ENCODE peak calls at places on chromosomes 16 and 17, in ten cellular contexts. A, F, N, Q, G, J, R, V, U and B are unnamed samples.

GRCh38 chr16:58031016-58031800 is 5.7 kb downstream of the MMP15 start:
- DNase-seq in A (no peak), J (peak), F (no peak), R (no peak), V (peak), U (peak), Q (no peak), N (no peak), G (no peak), B (peak)

GRCh38 chr16:25636662-25637061 is 55.1 kb upstream of the HS3ST4 start:
- DNase-seq in N (no peak), A (no peak), Q (no peak), J (no peak), G (no peak), V (no peak), R (no peak), F (no peak), U (no peak), B (no peak)

GRCh38 chr16:70605284-70605659 is 41.1 kb upstream of the IL34 start:
- DNase-seq in F (no peak), A (no peak), G (no peak), J (no peak), N (no peak), R (no peak), U (no peak), V (no peak), Q (no peak), B (no peak)

GRCh38 chr16:58421529-58421928 is 29.3 kb downstream of the GINS3 start:
- DNase-seq in V (no peak), F (no peak), N (no peak), Q (no peak), A (peak), R (no peak), J (no peak), G (no peak), U (no peak), B (no peak)

GRCh38 chr17:77597421-77598240 is 360.9 kb upstream of the TNRC6C start:
- DNase-seq in N (no peak), R (no peak), F (no peak), J (no peak), A (no peak), V (no peak), Q (no peak), G (no peak), U (no peak), B (no peak)

GRCh38 chr16:83992624-83993023 is 24.6 kb downstream of the NECAB2 start:
- DNase-seq in J (no peak), U (no peak), A (no peak), R (no peak), F (peak), G (no peak), V (no peak), N (no peak), Q (peak), B (no peak)

GRCh38 chr17:17017343-17018014 is 24.8 kb upstream of the MPRIP start:
- DNase-seq in R (no peak), F (no peak), A (no peak), J (no peak), G (no peak), U (no peak), Q (no peak), V (no peak), N (no peak), B (no peak)

GRCh38 chr16:23691483-23692189 is 12.9 kb downstream of the PLK1 start:
- DNase-seq in N (no peak), A (no peak), G (no peak), F (no peak), U (no peak), J (no peak), R (no peak), Q (no peak), V (no peak), B (no peak)

GRCh38 chr17:37413875-37414519 is 7.3 kb downstream of the TADA2A start:
- DNase-seq in G (no peak), A (no peak), F (no peak), N (no peak), Q (no peak), R (no peak), J (no peak), U (no peak), V (no peak), B (no peak)

GRCh38 chr16:58264961-58265479 is 29.8 kb downstream of the PRSS54 start:
- DNase-seq in A (no peak), V (no peak), R (peak), N (peak), Q (peak), G (no peak), F (peak), U (no peak), J (peak), B (no peak)

GRCh38 chr16:72291531-72291981 is 119.6 kb upstream of the PMFBP1 start:
- DNase-seq in J (no peak), R (peak), V (no peak), F (peak), Q (peak), U (no peak), A (no peak), G (peak), N (peak), B (no peak)

GRCh38 chr17:50558581-50558954 is 1.9 kb upstream of the CACNA1G start:
- DNase-seq in N (no peak), Q (no peak), V (no peak), G (no peak), U (no peak), J (no peak), F (no peak), R (no peak), A (no peak), B (no peak)

GRCh38 chr17:67054011-67054591 is 9.7 kb downstream of the CACNG1 start:
- DNase-seq in G (no peak), U (no peak), N (no peak), R (no peak), A (no peak), Q (no peak), J (no peak), F (no peak), V (peak), B (no peak)

GRCh38 chr17:59607061-59607460 is 12.6 kb upstream of the CLTC start:
- DNase-seq in G (no peak), V (no peak), N (no peak), Q (no peak), R (no peak), A (no peak), J (no peak), F (no peak), U (no peak), B (no peak)

GRCh38 chr16:27273670-27274522 is 5.3 kb upstream of the NSMCE1 start:
- DNase-seq in Q (no peak), V (no peak), N (peak), U (no peak), F (peak), J (no peak), A (no peak), G (peak), R (no peak), B (no peak)

GRCh38 chr16:54212893-54213292 is 73.7 kb downstream of the IRX3 start:
- DNase-seq in A (no peak), U (no peak), G (no peak), J (no peak), N (no peak), Q (no peak), R (no peak), F (no peak), V (no peak), B (no peak)

GRCh38 chr17:73759324-73760185 is 115.3 kb upstream of the SDK2 start:
- DNase-seq in G (no peak), N (no peak), R (no peak), J (no peak), V (no peak), U (peak), Q (no peak), F (no peak), A (no peak), B (no peak)

GRCh38 chr17:2055494-2056220 is 754 bp downstream of the HIC1 start:
- DNase-seq in F (no peak), N (no peak), Q (no peak), G (no peak), A (no peak), U (peak), V (no peak), J (no peak), R (no peak), B (peak)

GRCh38 chr17:34406196-34406595 is 43.2 kb upstream of the CCL1 start:
- DNase-seq in Q (no peak), V (no peak), U (no peak), G (no peak), J (no peak), A (no peak), N (no peak), F (no peak), R (no peak), B (no peak)

GRCh38 chr16:66647866-66648265 is 43.4 kb downstream of the CMTM3 start:
- DNase-seq in R (no peak), J (no peak), Q (no peak), A (no peak), V (no peak), G (no peak), F (no peak), N (no peak), U (no peak), B (no peak)

GRCh38 chr16:50972899-50973298 is 178.2 kb downstream of the SALL1 start:
- DNase-seq in N (no peak), J (no peak), V (no peak), U (no peak), A (no peak), G (no peak), R (no peak), Q (no peak), F (no peak), B (no peak)

GRCh38 chr17:78715000-78715771 is 66.9 kb downstream of the CYTH1 start:
- DNase-seq in F (no peak), U (no peak), G (no peak), N (no peak), J (no peak), R (no peak), V (peak), Q (no peak), A (no peak), B (no peak)

GRCh38 chr16:57412584-57412983 is 8.0 kb downstream of the CCL17 start:
- DNase-seq in Q (no peak), J (no peak), U (no peak), G (no peak), A (no peak), R (no peak), V (no peak), F (no peak), N (no peak), B (no peak)

GRCh38 chr17:54945671-54946070 is 22.8 kb downstream of the COX11 start:
- DNase-seq in J (no peak), N (no peak), R (no peak), Q (no peak), U (no peak), G (no peak), V (no peak), F (no peak), A (no peak), B (no peak)

GRCh38 chr17:82432017-82432416 is 13.6 kb upstream of the OGFOD3 start:
- DNase-seq in U (no peak), N (no peak), G (no peak), A (no peak), Q (no peak), R (no peak), J (no peak), V (no peak), F (no peak), B (peak)

DNA sequence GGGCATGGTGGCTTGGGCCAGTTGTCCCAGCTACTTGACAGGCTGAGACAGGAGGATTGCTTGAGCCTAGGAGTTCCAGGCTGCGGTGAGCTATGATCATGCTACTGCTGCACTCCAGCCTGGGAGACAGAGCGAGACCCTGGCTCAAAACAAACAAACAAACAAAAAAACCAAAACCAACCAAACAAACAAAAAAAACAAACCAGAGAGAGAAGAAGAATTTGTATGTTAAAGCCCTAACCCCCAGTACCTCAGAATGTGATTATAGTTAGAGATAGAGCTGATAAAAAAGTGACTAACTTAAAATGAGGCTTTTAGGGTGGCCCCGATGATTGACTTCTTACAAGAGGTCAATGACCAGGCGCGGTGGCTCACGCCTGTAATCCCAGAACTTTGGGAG is 1.7 kb upstream of the MMP25 start:
- DNase-seq in V (no peak), N (no peak), J (no peak), F (no peak), A (no peak), U (no peak), G (no peak), R (no peak), Q (no peak), B (no peak)
- H3K4me3 ChIP-seq in V (peak), N (no peak), J (no peak), F (no peak), A (no peak), U (no peak), G (no peak), R (no peak), Q (no peak), B (no peak)

GRCh38 chr16:19084139-19084538 is 16.7 kb downstream of the COQ7 start:
- DNase-seq in R (no peak), V (no peak), N (no peak), A (no peak), J (no peak), Q (no peak), G (no peak), U (no peak), F (no peak), B (no peak)

GRCh38 chr16:19083670-19084069 is 16.3 kb downstream of the COQ7 start:
- DNase-seq in Q (no peak), G (no peak), N (no peak), J (no peak), F (no peak), R (no peak), A (no peak), U (no peak), V (no peak), B (no peak)

GRCh38 chr16:19084879-19085278 is 17.5 kb downstream of the COQ7 start:
- DNase-seq in Q (no peak), F (no peak), U (no peak), J (no peak), N (no peak), G (no peak), R (no peak), V (no peak), A (no peak), B (no peak)

GRCh38 chr16:19086322-19087199 is 19.1 kb downstream of the COQ7 start:
- DNase-seq in J (peak), V (peak), R (peak), N (peak), Q (peak), G (peak), F (peak), A (peak), U (peak), B (peak)

DNA sequence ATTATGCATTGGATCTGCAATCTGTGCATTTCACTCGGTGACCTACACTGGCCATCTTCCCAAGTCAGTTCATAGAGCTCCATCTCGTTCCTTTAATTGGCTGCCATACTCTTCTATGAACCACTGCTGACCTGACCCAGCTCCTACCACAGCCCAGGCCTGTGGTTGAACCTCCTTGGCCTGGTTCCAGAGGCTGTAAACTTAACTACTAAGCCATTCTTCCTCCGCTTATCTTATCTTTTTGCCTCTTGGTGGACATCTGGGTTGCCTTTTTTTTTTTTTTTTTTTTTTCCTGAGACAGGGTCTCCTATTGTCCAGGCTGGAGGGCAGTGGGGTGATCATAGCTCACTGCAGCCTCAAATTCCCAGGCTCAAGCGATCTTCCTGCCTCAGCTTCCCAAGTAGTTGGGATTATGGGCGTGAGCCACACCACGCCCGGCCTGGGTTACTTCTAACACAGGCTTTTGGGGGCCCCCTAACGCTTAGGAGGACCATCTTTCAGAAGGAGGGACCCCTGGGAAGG is 18.3 kb downstream of the COQ7 start:
- DNase-seq in U (no peak), R (no peak), F (peak), A (peak), Q (no peak), G (no peak), N (peak), V (peak), J (peak), B (no peak)
- H3K4me3 ChIP-seq in U (no peak), R (no peak), F (no peak), A (no peak), Q (no peak), G (peak), N (no peak), V (no peak), J (no peak), B (no peak)

DNA sequence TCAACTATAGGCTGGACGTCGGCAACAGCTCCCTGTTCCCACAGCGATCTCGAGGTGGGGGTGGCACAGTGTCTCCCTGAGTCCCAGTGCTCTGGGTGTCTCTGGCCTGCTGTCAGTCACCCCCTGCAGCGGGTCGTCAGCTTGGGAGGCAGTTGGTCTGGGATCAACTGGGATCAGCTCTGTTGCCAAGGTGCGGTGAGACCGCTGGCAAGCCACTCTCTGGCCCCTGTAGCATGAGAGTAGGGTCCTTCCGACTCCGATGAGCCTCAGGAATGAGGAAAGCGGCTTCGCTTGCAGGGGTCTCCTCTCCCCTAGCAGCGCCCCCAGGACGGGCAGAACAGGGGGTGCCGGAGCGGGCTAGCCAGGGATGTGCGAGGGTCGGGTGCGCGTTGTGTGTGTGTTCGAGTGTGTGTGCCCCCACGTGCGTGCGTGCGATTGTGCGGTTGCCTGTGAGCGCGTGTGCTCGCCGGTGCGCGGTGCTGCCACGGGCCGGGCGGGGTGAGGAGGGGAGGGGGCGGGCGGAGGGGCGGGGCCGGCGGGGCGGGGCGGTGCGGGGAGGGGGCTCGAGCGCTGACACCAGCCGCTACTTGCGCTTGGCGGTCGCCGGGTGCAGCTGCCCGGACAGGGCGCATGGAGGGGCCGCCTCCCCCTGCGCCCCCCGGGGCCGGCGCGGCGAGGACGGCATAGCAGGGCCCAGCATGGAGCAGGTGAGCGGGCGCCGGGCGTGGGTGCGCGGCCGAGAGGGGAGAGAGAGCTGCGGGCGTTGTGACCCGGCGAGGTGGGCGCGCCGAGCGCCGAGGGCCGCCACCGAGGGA is 9.4 kb upstream of the ARHGAP23 start:
- DNase-seq in J (no peak), U (peak), G (no peak), Q (no peak), V (no peak), A (peak), N (no peak), F (no peak), R (no peak), B (peak)
- H3K4me3 ChIP-seq in J (no peak), U (no peak), G (no peak), Q (no peak), V (peak), A (peak), N (no peak), F (peak), R (peak), B (peak)

GRCh38 chr17:7440823-7441174 is 1.5 kb downstream of the FGF11 start:
- DNase-seq in U (peak), R (no peak), Q (no peak), N (peak), A (no peak), J (peak), F (no peak), G (no peak), V (no peak), B (peak)
- H3K4me3 ChIP-seq in U (no peak), R (peak), Q (no peak), N (peak), A (peak), J (no peak), F (peak), G (peak), V (no peak), B (peak)